ENCODE peak calls at places on chromosomes 4 and X, in six cellular contexts. W is endothelial cell of umbilical vein, O is GM12878, V is A549, S is K562, D is HepG2. N is an unnamed sample.

GRCh38 chr4:184039963-184040383 is 134.9 kb downstream of the STOX2 start:
- DNase-seq in S (no peak), O (no peak), V (no peak), D (no peak), W (no peak), N (peak)

GRCh38 chrX:149848855-149849254 is 32.1 kb upstream of the MAGEA8 start:
- DNase-seq in O (no peak), D (no peak), S (peak), V (no peak), W (no peak), N (no peak)

GRCh38 chr4:152556283-152556682 is 20.4 kb upstream of the FBXW7 start:
- DNase-seq in O (no peak), S (no peak), V (no peak), W (no peak), D (no peak), N (no peak)

GRCh38 chr4:176778491-176778890 is 14.2 kb downstream of the VEGFC start:
- DNase-seq in W (peak), D (no peak), S (no peak), V (no peak), O (no peak), N (no peak)

GRCh38 chr4:38188136-38188535 is 227.9 kb downstream of the PTTG2 start:
- DNase-seq in D (no peak), V (no peak), O (no peak), S (no peak), W (no peak), N (no peak)

GRCh38 chrX:87338510-87338909 is 179.1 kb upstream of the KLHL4 start:
- DNase-seq in D (peak), S (peak), W (peak), V (peak), O (no peak), N (peak)

GRCh38 chr4:55397521-55398321 is 2.0 kb downstream of the TMEM165 start:
- DNase-seq in W (peak), D (no peak), V (no peak), O (no peak), S (peak), N (peak)

GRCh38 chrX:94123062-94123461 is 449.1 kb downstream of the FAM133A start:
- DNase-seq in O (no peak), D (no peak), V (no peak), W (no peak), S (no peak), N (peak)

GRCh38 chr4:16897351-16897750 is 1.1 kb downstream of the LDB2 start:
- DNase-seq in O (no peak), V (no peak), D (no peak), S (no peak), W (no peak), N (no peak)

GRCh38 chrX:115616943-115617563 is 56.1 kb downstream of the PLS3 start:
- DNase-seq in V (peak), W (peak), S (no peak), D (no peak), O (peak), N (no peak)

GRCh38 chr4:157226035-157226434 is 5.5 kb downstream of the GRIA2 start:
- DNase-seq in W (no peak), D (no peak), V (no peak), S (no peak), O (no peak), N (no peak)

GRCh38 chr4:87559090-87559837 is 30.1 kb upstream of the SPARCL1 start:
- DNase-seq in D (no peak), W (no peak), V (no peak), O (peak), S (peak), N (peak)

GRCh38 chrX:69018416-69019072 is 146.7 kb downstream of the PJA1 start:
- DNase-seq in V (no peak), O (no peak), W (peak), D (no peak), S (no peak), N (no peak)

GRCh38 chr4:76952071-76952470 is 2.5 kb downstream of the SEPTIN11 start:
- DNase-seq in D (no peak), S (peak), W (no peak), O (no peak), V (no peak), N (no peak)

GRCh38 chrX:41142130-41142529 is 56.9 kb downstream of the USP9X start:
- DNase-seq in O (no peak), S (no peak), D (no peak), V (no peak), W (no peak), N (peak)

GRCh38 chrX:10106801-10107200 is 50.0 kb upstream of the CLCN4 start:
- DNase-seq in O (no peak), S (no peak), W (no peak), D (no peak), V (no peak), N (no peak)

GRCh38 chr4:105875233-105875632 is 20.0 kb upstream of the NPNT start:
- DNase-seq in D (no peak), S (no peak), W (no peak), O (no peak), V (no peak), N (no peak)

GRCh38 chr4:176376032-176376614 is 56.4 kb downstream of the SPCS3 start:
- DNase-seq in D (no peak), V (peak), O (no peak), S (no peak), W (peak), N (peak)

GRCh38 chr4:19693949-19694597 is 557.6 kb upstream of the SLIT2 start:
- DNase-seq in V (no peak), S (no peak), D (no peak), W (peak), O (no peak), N (no peak)

GRCh38 chrX:41750720-41751119 is 26.7 kb downstream of the GPR82 start:
- DNase-seq in S (no peak), D (no peak), V (no peak), W (no peak), O (no peak), N (no peak)

GRCh38 chrX:16920116-16920515 is 26.3 kb upstream of the REPS2 start:
- DNase-seq in S (no peak), V (no peak), W (peak), D (no peak), O (no peak), N (no peak)

GRCh38 chr4:76219299-76220055 is 5.9 kb upstream of the SCARB2 start:
- DNase-seq in O (no peak), V (no peak), S (no peak), W (no peak), D (peak), N (peak)

GRCh38 chr4:1205641-1206298 is 33.4 kb upstream of the SPON2 start:
- DNase-seq in S (no peak), V (no peak), D (no peak), O (no peak), W (no peak), N (no peak)

GRCh38 chr4:65918872-65919271 is 248.6 kb upstream of the EPHA5 start:
- DNase-seq in V (no peak), W (no peak), D (no peak), O (no peak), S (no peak), N (no peak)

GRCh38 chrX:40127052-40127451 is 29.3 kb upstream of the BCOR start:
- DNase-seq in O (no peak), V (no peak), S (no peak), W (no peak), D (no peak), N (peak)

GRCh38 chr4:86302242-86302641 is 57.6 kb downstream of the MAPK10 start:
- DNase-seq in W (peak), D (peak), V (no peak), O (no peak), S (no peak), N (no peak)

GRCh38 chr4:41287005-41287404 is 30.3 kb downstream of the UCHL1 start:
- DNase-seq in D (no peak), O (no peak), V (no peak), S (no peak), W (peak), N (no peak)

GRCh38 chrX:53251307-53251706 is 26.3 kb upstream of the KDM5C start:
- DNase-seq in O (no peak), D (no peak), S (no peak), V (no peak), W (no peak), N (no peak)

GRCh38 chr4:165016971-165017370 is 14.8 kb upstream of the TRIM60 start:
- DNase-seq in S (peak), O (no peak), D (peak), V (peak), W (no peak), N (peak)

GRCh38 chr4:125420499-125420898 is 105.7 kb downstream of the FAT4 start:
- DNase-seq in D (no peak), S (no peak), V (no peak), O (no peak), W (no peak), N (no peak)

GRCh38 chr4:156321203-156321602 is 367.5 kb upstream of the CTSO start:
- DNase-seq in S (no peak), D (no peak), O (no peak), V (no peak), W (no peak), N (no peak)

GRCh38 chr4:53459548-53459947 is 82.1 kb downstream of the FIP1L1 start:
- DNase-seq in D (peak), S (no peak), O (no peak), W (peak), V (no peak), N (no peak)

GRCh38 chr4:184747034-184747830 is 13.3 kb upstream of the CENPU start:
- DNase-seq in D (peak), V (no peak), W (no peak), S (peak), O (no peak), N (peak)

GRCh38 chrX:20571611-20572010 is 304.9 kb upstream of the RPS6KA3 start:
- DNase-seq in V (no peak), W (no peak), O (no peak), D (no peak), S (no peak), N (peak)

GRCh38 chr4:6500481-6501135 is 28.2 kb upstream of the PPP2R2C start:
- DNase-seq in V (no peak), D (no peak), O (no peak), S (no peak), W (no peak), N (no peak)

GRCh38 chrX:49748211-49748956 is 52.6 kb upstream of the PAGE1 start:
- DNase-seq in V (no peak), D (no peak), O (no peak), S (no peak), W (no peak), N (no peak)
- TF ChIP-seq MYC in V (no peak), D (no peak), O (no peak), S (no peak), W (no peak), N (no peak)

GRCh38 chr4:3312362-3312761 is 19.5 kb downstream of the RGS12 start:
- DNase-seq in V (no peak), O (no peak), W (no peak), D (no peak), S (no peak), N (no peak)
- TF ChIP-seq MYC in V (no peak), O (no peak), W (no peak), D (no peak), S (no peak), N (no peak)

DNA sequence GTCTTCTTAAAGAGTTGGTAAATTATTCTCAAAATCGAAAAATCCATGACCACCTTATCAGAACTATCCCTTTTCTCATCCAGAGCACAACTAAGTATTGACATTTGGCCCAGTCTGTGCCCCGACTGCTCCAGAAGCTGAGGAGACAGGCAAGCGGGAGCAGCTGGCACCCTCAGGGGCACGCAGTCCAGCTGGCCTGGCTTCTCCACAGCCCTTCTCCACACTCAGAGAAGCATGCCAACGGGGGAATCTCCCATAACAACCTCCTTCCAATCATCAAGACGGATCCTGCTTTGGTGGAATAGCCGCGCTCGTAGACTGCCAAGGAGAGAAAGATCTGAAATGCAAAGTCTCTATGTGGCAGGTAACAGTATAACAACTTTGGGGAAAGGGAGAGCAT is 85.5 kb downstream of the AFAP1 start:
- DNase-seq in S (no peak), V (no peak), D (no peak), W (no peak), O (no peak), N (no peak)
- TF ChIP-seq MYC in S (no peak), V (no peak), D (no peak), W (no peak), O (no peak), N (no peak)

DNA sequence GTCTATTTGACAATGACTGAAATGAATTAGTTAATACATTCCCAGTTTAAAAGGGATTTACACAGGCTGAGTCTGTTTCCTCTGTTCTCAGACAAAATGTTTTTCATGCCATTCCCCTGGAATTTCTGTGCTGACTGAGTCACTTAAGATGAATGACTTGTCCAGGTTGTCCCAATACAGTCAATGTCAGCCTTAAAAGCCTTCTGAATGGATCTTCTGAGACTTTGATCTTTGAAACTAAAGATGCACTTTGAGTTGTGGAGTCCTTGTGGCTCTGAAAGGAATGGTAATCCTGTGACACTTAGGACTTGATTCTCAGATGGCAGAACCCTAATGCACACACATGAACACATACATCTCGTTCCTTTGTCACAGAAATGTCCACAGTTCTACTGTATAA is 622.2 kb upstream of the GRID2 start:
- DNase-seq in S (no peak), O (no peak), W (no peak), V (no peak), D (no peak), N (no peak)
- TF ChIP-seq MYC in S (no peak), O (no peak), W (no peak), V (no peak), D (no peak), N (no peak)

GRCh38 chr4:123297836-123298235 is 98.8 kb upstream of the SPRY1 start:
- DNase-seq in W (no peak), V (no peak), D (no peak), S (no peak), O (no peak), N (no peak)

GRCh38 chr4:123299212-123299651 is 97.4 kb upstream of the SPRY1 start:
- DNase-seq in D (no peak), V (no peak), O (no peak), S (no peak), W (peak), N (peak)

GRCh38 chr4:123300625-123301024 is 96.0 kb upstream of the SPRY1 start:
- DNase-seq in O (no peak), V (no peak), D (no peak), S (no peak), W (no peak), N (no peak)

GRCh38 chr4:123300222-123300621 is 96.4 kb upstream of the SPRY1 start:
- DNase-seq in S (no peak), D (no peak), O (no peak), W (peak), V (no peak), N (no peak)

DNA sequence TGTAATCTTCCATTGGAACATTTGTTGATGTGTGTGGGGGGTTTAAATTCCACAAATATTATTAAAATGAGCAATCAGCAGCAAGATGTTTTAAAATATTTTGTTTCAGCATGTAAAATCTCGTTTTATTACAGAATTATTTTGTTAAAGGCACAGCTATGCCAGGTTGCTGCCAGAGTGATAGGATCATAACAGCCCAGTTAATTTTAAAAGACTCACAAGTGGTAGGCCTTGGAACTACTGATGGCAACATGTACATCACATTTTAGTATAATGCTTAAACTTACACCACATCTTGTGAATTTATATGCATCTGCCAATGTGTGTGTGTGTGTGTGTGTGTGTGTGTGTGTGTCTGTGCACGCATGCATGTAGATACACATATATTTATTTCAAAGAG is 97.8 kb upstream of the SPRY1 start:
- DNase-seq in O (no peak), D (no peak), V (no peak), S (no peak), W (no peak), N (no peak)
- TF ChIP-seq MYC in O (no peak), D (no peak), V (no peak), S (no peak), W (no peak), N (no peak)

GRCh38 chrX:38315186-38315585 is 12.1 kb downstream of the RPGR start:
- DNase-seq in D (no peak), O (no peak), S (no peak), V (no peak), W (no peak), N (no peak)

GRCh38 chrX:38312436-38312835 is 14.9 kb downstream of the RPGR start:
- DNase-seq in S (no peak), O (no peak), W (peak), V (no peak), D (no peak), N (peak)

GRCh38 chrX:38318196-38318595 is 9.1 kb downstream of the RPGR start:
- DNase-seq in D (no peak), V (no peak), O (no peak), S (no peak), W (no peak), N (peak)

GRCh38 chrX:38311743-38312142 is 15.6 kb downstream of the RPGR start:
- DNase-seq in D (no peak), V (no peak), S (no peak), W (peak), O (no peak), N (no peak)

DNA sequence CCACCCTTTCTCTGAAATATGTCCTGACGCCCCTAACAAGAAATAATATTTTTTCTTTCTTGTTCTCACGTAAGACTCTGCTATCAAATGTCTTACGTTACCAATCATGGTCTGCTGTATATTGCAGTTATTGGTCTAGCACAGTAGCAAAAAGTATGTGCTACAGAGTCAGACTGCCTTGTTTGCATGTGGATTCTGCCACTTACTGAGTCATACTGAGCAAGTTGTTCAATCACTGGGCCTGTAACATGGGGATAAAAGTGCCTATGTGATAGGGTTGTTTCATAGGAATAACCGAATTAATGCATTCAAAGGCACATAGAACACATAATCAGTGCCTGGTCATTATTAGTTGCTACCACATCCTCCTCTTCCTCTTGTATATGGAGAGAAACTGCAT is 14.1 kb downstream of the RPGR start:
- DNase-seq in D (no peak), O (no peak), W (no peak), V (no peak), S (no peak), N (no peak)
- TF ChIP-seq MYC in D (no peak), O (no peak), W (no peak), V (no peak), S (no peak), N (no peak)

DNA sequence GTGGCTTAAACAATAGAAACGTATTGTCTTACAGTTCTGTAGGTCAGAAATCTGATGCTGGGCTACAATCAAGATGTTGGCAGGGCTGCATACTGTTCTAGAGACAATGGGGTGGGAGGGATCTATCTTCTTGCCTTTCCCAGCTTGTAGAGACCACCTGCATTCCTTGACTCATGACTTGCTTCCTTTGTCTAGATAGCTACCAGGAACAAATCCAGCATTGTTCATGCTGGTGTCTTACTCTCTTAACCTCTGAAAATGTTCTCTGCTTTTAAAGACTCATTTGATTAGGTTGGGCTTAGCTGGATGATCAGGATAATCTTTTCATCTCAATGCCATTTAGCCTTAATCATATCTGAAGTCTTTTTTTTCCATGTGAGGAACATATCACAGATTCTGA is 169.0 kb downstream of the ZNF330 start:
- DNase-seq in W (peak), V (no peak), D (no peak), O (no peak), S (no peak), N (no peak)
- TF ChIP-seq MYC in W (no peak), V (no peak), D (no peak), O (no peak), S (no peak), N (no peak)

GRCh38 chr4:147678121-147678520 is 5.8 kb downstream of the PRMT9 start:
- DNase-seq in W (no peak), S (no peak), O (no peak), V (no peak), D (no peak), N (no peak)

GRCh38 chr4:147683717-147684700 is at the start of gene PRMT9:
- DNase-seq in D (peak), W (peak), O (peak), S (peak), V (peak), N (peak)

GRCh38 chr4:147678796-147679549 is 5.0 kb downstream of the PRMT9 start:
- DNase-seq in W (no peak), O (no peak), D (peak), V (no peak), S (peak), N (no peak)

GRCh38 chr4:147682755-147683154 is 1.2 kb downstream of the PRMT9 start:
- DNase-seq in S (peak), D (no peak), V (no peak), W (peak), O (no peak), N (peak)

DNA sequence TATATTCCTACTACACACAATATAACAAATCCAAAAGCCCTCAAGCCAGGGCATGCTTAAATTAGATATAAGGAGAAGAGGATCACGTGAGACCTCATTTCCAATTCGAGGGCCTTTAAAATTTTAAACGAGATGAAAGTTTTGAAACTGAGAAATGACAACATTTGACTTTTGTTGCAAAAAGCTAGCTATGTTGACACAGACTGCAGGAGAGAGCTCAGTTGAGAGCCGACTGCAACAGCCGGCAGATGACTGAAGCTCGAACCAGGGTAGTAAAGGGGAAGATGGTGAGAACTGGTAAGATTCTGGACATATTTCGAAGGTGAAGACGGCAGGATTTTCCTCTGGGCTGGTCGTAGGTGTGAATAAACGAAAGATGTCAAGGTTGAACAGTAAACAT is 791 bp downstream of the PRMT9 start:
- DNase-seq in V (no peak), O (no peak), S (peak), D (peak), W (peak), N (peak)
- TF ChIP-seq MYC in V (no peak), O (no peak), S (no peak), D (no peak), W (no peak), N (no peak)

N was measured in NB4.